ENCODE peak calls at places on chromosomes 11 and 22, in ten cellular contexts. R is mesothelial cell of epicardium, G is Panc1, C is GM23338, M is mucosa of descending colon, K is WTC11, H is H9, X is psoas muscle, J is esophagus muscularis mucosa, B is SK-N-SH. S is an unnamed sample.

GRCh38 chr11:125426818-125427528 is 69.1 kb downstream of the FEZ1 start:
- DNase-seq in J (no peak), G (no peak), R (no peak), B (no peak), H (no peak), X (no peak), M (no peak), K (no peak), C (no peak), S (no peak)

GRCh38 chr11:117316197-117316961 is at the start of gene BACE1:
- DNase-seq in J (peak; percentile 94), C (peak; percentile 97), R (peak; percentile 50), M (peak; percentile 78), X (peak; percentile 83), G (peak; percentile 46), K (peak; percentile 91), B (peak; percentile 96), H (peak; percentile 92), S (peak; percentile 93)

GRCh38 chr22:49705631-49706352 is 121.9 kb downstream of the BRD1 start:
- DNase-seq in X (no peak), B (no peak), M (no peak), J (no peak), H (no peak), G (no peak), K (peak; percentile 14), R (no peak), C (no peak), S (no peak)

GRCh38 chr11:74935285-74935684 is 13.6 kb downstream of the XRRA1 start:
- DNase-seq in X (no peak), C (no peak), R (no peak), B (peak; percentile 12), K (no peak), G (no peak), M (no peak), H (no peak), J (no peak), S (no peak)

GRCh38 chr11:74157169-74157568 is 13.6 kb downstream of the C2CD3 start:
- DNase-seq in R (no peak), G (no peak), X (no peak), K (no peak), B (no peak), M (no peak), H (no peak), C (no peak), J (no peak), S (no peak)

GRCh38 chr22:38638216-38638615 is 18.0 kb downstream of the FAM227A start:
- DNase-seq in G (no peak), J (no peak), M (no peak), K (no peak), R (no peak), C (no peak), X (no peak), H (no peak), B (no peak), S (no peak)

GRCh38 chr22:40531951-40532900 is 104.3 kb downstream of the MRTFA start:
- DNase-seq in J (no peak), H (no peak), G (no peak), M (no peak), B (peak; percentile 29), C (no peak), X (no peak), K (no peak), R (no peak), S (no peak)

GRCh38 chr11:36373040-36374010 is 77.2 kb downstream of the PRR5L start:
- DNase-seq in G (no peak), M (no peak), J (no peak), B (no peak), R (no peak), C (no peak), X (no peak), H (no peak), K (no peak), S (peak; percentile 76)

GRCh38 chr11:96205460-96205809 is 137.6 kb downstream of the MAML2 start:
- DNase-seq in G (no peak), B (no peak), R (no peak), H (no peak), C (no peak), X (no peak), J (no peak), K (no peak), M (no peak), S (no peak)

GRCh38 chr22:39130892-39131855 is 21.3 kb downstream of the CBX7 start:
- DNase-seq in G (no peak), J (no peak), H (peak; percentile 34), M (peak; percentile 28), X (no peak), R (no peak), K (no peak), B (no peak), C (peak; percentile 47), S (peak; percentile 58)

GRCh38 chr11:134398079-134398444 is 14.0 kb downstream of the B3GAT1 start:
- DNase-seq in C (no peak), G (no peak), X (no peak), K (no peak), R (no peak), J (no peak), B (no peak), M (no peak), H (no peak), S (no peak)

GRCh38 chr22:46267431-46268279 is at the start of gene TTC38:
- DNase-seq in K (peak; percentile 70), G (no peak), B (peak; percentile 99), H (peak; percentile 89), X (peak; percentile 97), M (peak; percentile 95), J (peak; percentile 97), C (peak; percentile 77), R (peak; percentile 51), S (peak; percentile 90)

GRCh38 chr11:28963189-28963588 is 855.0 kb downstream of the METTL15 start:
- DNase-seq in B (no peak), X (no peak), R (no peak), J (no peak), G (no peak), C (no peak), K (no peak), H (no peak), M (no peak), S (no peak)

GRCh38 chr11:132028380-132029240 is 658.2 kb downstream of the NTM start:
- DNase-seq in X (peak; percentile 25), C (peak; percentile 72), H (peak; percentile 56), J (peak; percentile 17), K (no peak), G (peak; percentile 4), R (no peak), B (peak; percentile 46), M (no peak), S (peak; percentile 27)
- TF ChIP-seq CTCF in X (peak; percentile 4), C (peak; percentile 65), H (peak; percentile 75), J (peak; percentile 40), K (no peak), G (peak; percentile 71), R (peak; percentile 61), B (peak; percentile 68), M (no peak), S (peak; percentile 34)

DNA sequence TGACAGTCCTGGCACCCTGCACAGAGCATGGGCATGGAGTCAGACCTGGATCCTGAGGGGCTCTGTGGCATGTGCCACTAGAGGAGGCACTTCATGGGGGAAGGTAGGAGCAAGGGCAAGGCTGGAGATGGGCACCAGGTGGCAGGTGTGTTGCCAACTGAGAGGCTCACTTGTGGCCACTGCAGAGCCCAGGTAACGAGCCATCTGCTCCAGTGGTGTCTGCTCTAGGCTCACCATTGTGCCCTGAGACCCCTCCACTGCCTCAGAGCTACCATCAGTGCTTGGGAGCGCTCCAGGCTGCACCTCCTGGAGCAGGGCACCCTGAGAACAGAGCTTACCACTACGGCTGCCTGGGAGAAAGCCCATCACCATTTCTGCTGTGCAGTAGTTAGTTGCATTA is 1.3 kb upstream of the ZDHHC8 start:
- DNase-seq in B (no peak), J (no peak), H (no peak), K (no peak), C (no peak), R (no peak), X (no peak), G (no peak), M (no peak), S (no peak)
- TF ChIP-seq CTCF in B (no peak), J (no peak), H (no peak), K (no peak), C (no peak), R (no peak), X (no peak), G (no peak), M (no peak), S (no peak)

GRCh38 chr11:12662101-12662500 is 12.1 kb upstream of the TEAD1 start:
- DNase-seq in C (no peak), G (no peak), X (no peak), M (no peak), K (no peak), J (no peak), R (no peak), H (no peak), B (no peak), S (no peak)
- TF ChIP-seq CTCF in C (no peak), G (no peak), X (no peak), M (no peak), K (no peak), J (no peak), R (no peak), H (no peak), B (no peak), S (no peak)

GRCh38 chr11:46294365-46295309 is 17.2 kb downstream of the CREB3L1 start:
- DNase-seq in H (peak; percentile 79), B (peak; percentile 60), C (peak; percentile 92), K (peak; percentile 78), R (peak; percentile 47), G (no peak), M (no peak), J (no peak), X (no peak), S (peak; percentile 88)
- TF ChIP-seq CTCF in H (peak; percentile 32), B (no peak), C (peak; percentile 27), K (no peak), R (no peak), G (no peak), M (no peak), J (no peak), X (no peak), S (no peak)

GRCh38 chr11:59144579-59145345 is 2.1 kb downstream of the FAM111A start:
- DNase-seq in H (peak; percentile 92), M (peak; percentile 86), X (peak; percentile 76), C (peak; percentile 98), G (peak; percentile 61), J (peak; percentile 94), B (peak; percentile 20), K (peak; percentile 85), R (peak; percentile 40), S (peak; percentile 72)
- TF ChIP-seq CTCF in H (peak; percentile 48), M (no peak), X (no peak), C (peak; percentile 35), G (peak; percentile 67), J (no peak), B (peak; percentile 17), K (no peak), R (no peak), S (peak; percentile 15)

S was measured in cardiac muscle cell.